ENCODE peak calls at places on chromosome 19, in six cellular contexts. G is NB4, Y is AG04449, C is GM12891, L is thoracic aorta, B is Right ventricle myocardium superior. J is an unnamed sample.

GRCh38 chr19:18274303-18274775 is at the start of gene IQCN:
- DNase-seq in B (no peak), C (no peak), Y (no peak), G (peak; percentile 62), L (no peak), J (peak; percentile 76)

GRCh38 chr19:45016388-45017314 is 15.4 kb downstream of the RELB start:
- DNase-seq in C (peak; percentile 61), G (peak; percentile 70), Y (peak; percentile 16), B (peak; percentile 67), L (no peak), J (peak; percentile 78)

GRCh38 chr19:33032218-33032781 is 32.4 kb downstream of the RHPN2 start:
- DNase-seq in G (no peak), Y (no peak), B (no peak), C (no peak), L (no peak), J (no peak)

GRCh38 chr19:2215281-2215751 is 20.8 kb downstream of the PLEKHJ1 start:
- DNase-seq in B (no peak), G (no peak), C (no peak), L (no peak), Y (no peak), J (no peak)

GRCh38 chr19:1324792-1325567 is 39.3 kb downstream of the EFNA2 start:
- DNase-seq in Y (no peak), C (peak; percentile 52), L (no peak), B (peak; percentile 61), G (peak; percentile 74), J (peak; percentile 85)

GRCh38 chr19:17215125-17215971 is at the start of gene USE1:
- DNase-seq in C (peak; percentile 94), Y (peak; percentile 51), B (peak; percentile 94), G (peak; percentile 94), L (peak; percentile 72), J (peak; percentile 95)

GRCh38 chr19:47152632-47153031 is 22.0 kb downstream of the SAE1 start:
- DNase-seq in Y (no peak), G (no peak), C (no peak), B (no peak), L (no peak), J (no peak)

GRCh38 chr19:10812196-10812595 is 23.8 kb downstream of the TMED1 start:
- DNase-seq in Y (no peak), C (no peak), G (peak; percentile 46), L (no peak), B (no peak), J (no peak)

GRCh38 chr19:1315470-1316166 is 29.9 kb downstream of the EFNA2 start:
- DNase-seq in B (peak; percentile 63), G (peak; percentile 49), L (no peak), Y (no peak), C (peak; percentile 83), J (peak; percentile 83)

GRCh38 chr19:37943480-37943879 is 36.5 kb downstream of the SIPA1L3 start:
- DNase-seq in B (no peak), L (no peak), C (no peak), Y (no peak), G (no peak), J (no peak)